ENCODE peak calls at places on chromosome 3, in five cellular contexts. E, J, F, P and U are unnamed samples.

GRCh38 chr3:72590732-72591192 is 257.5 kb downstream of the SHQ1 start:
- DNase-seq in E (no peak), J (no peak), F (no peak), P (no peak), U (no peak)

GRCh38 chr3:100893590-100893989 is 99.6 kb downstream of the ABI3BP start:
- DNase-seq in E (no peak), J (peak), F (no peak), P (no peak), U (no peak)

GRCh38 chr3:13013151-13013561 is 60.1 kb downstream of the IQSEC1 start:
- DNase-seq in E (peak), J (peak), F (no peak), P (no peak), U (no peak)

GRCh38 chr3:60081381-60082095 is 1031.7 kb upstream of the CFAP20DC start:
- DNase-seq in E (no peak), J (peak), F (no peak), P (no peak), U (no peak)

GRCh38 chr3:48118322-48118721 is 69.9 kb downstream of the CDC25A start:
- DNase-seq in E (no peak), J (no peak), F (no peak), P (no peak), U (no peak)

GRCh38 chr3:124850633-124851032 is 36.5 kb downstream of the ITGB5 start:
- DNase-seq in E (peak), J (no peak), F (no peak), P (no peak), U (no peak)

GRCh38 chr3:43534676-43535075 is 87.1 kb downstream of the ANO10 start:
- DNase-seq in E (no peak), J (no peak), F (no peak), P (no peak), U (no peak)

GRCh38 chr3:119342176-119342575 is 48.0 kb downstream of the ARHGAP31 start:
- DNase-seq in E (no peak), J (no peak), F (no peak), P (no peak), U (no peak)

GRCh38 chr3:134803051-134803505 is 8.0 kb downstream of the EPHB1 start:
- DNase-seq in E (no peak), J (no peak), F (no peak), P (no peak), U (no peak)

GRCh38 chr3:37967252-37967881 is 23.2 kb upstream of the VILL start:
- DNase-seq in E (peak), J (peak), F (no peak), P (peak), U (peak)

GRCh38 chr3:170865209-170866094 is 4.5 kb downstream of the RPL22L1 start:
- DNase-seq in E (no peak), J (no peak), F (no peak), P (no peak), U (no peak)

GRCh38 chr3:71695000-71695482 is 30.2 kb downstream of the EIF4E3 start:
- DNase-seq in E (no peak), J (no peak), F (no peak), P (no peak), U (no peak)

GRCh38 chr3:165837058-165837525 is at the start of gene BCHE:
- DNase-seq in E (peak), J (peak), F (no peak), P (no peak), U (no peak)

GRCh38 chr3:58707390-58707930 is 40.9 kb upstream of the FAM3D start:
- DNase-seq in E (no peak), J (no peak), F (no peak), P (no peak), U (no peak)

GRCh38 chr3:128487813-128488635 is 5.0 kb downstream of the GATA2 start:
- DNase-seq in E (peak), J (peak), F (peak), P (no peak), U (no peak)

GRCh38 chr3:109927161-109927560 is 589.8 kb upstream of the DPPA4 start:
- DNase-seq in E (no peak), J (peak), F (peak), P (no peak), U (no peak)

GRCh38 chr3:119609301-119609700 is 11.6 kb downstream of the PLA1A start:
- DNase-seq in E (no peak), J (no peak), F (no peak), P (no peak), U (no peak)

GRCh38 chr3:39267631-39268553 is 11.9 kb downstream of the CX3CR1 start:
- DNase-seq in E (no peak), J (peak), F (no peak), P (peak), U (peak)

GRCh38 chr3:180265551-180265950 is 228.8 kb upstream of the PEX5L start:
- DNase-seq in E (no peak), J (no peak), F (no peak), P (no peak), U (no peak)

GRCh38 chr3:183560607-183561006 is 5.1 kb upstream of the KLHL6 start:
- DNase-seq in E (no peak), J (peak), F (no peak), P (no peak), U (no peak)

GRCh38 chr3:6854184-6854583 is 6.7 kb upstream of the GRM7 start:
- DNase-seq in E (no peak), J (no peak), F (no peak), P (no peak), U (no peak)

GRCh38 chr3:69326821-69327433 is 59.0 kb downstream of the FRMD4B start:
- DNase-seq in E (no peak), J (peak), F (no peak), P (no peak), U (no peak)

GRCh38 chr3:170487091-170487490 is 68.4 kb downstream of the CLDN11 start:
- DNase-seq in E (no peak), J (no peak), F (no peak), P (no peak), U (no peak)

GRCh38 chr3:72816843-72817485 is 31.3 kb downstream of the SHQ1 start:
- DNase-seq in E (no peak), J (no peak), F (no peak), P (no peak), U (no peak)

GRCh38 chr3:110456001-110456400 is 615.6 kb upstream of the NECTIN3 start:
- DNase-seq in E (no peak), J (no peak), F (no peak), P (no peak), U (no peak)

GRCh38 chr3:44442591-44443309 is 34.7 kb downstream of the ZNF445 start:
- DNase-seq in E (no peak), J (no peak), F (no peak), P (no peak), U (no peak)

GRCh38 chr3:177725165-177725564 is 527.9 kb upstream of the TBL1XR1 start:
- DNase-seq in E (no peak), J (peak), F (no peak), P (no peak), U (no peak)

GRCh38 chr3:40417845-40418543 is 31.0 kb downstream of the ENTPD3 start:
- DNase-seq in E (no peak), J (peak), F (peak), P (no peak), U (no peak)

GRCh38 chr3:177338697-177339219 is 141.5 kb upstream of the TBL1XR1 start:
- DNase-seq in E (no peak), J (peak), F (no peak), P (no peak), U (no peak)

GRCh38 chr3:124282751-124283643 is 291.1 kb upstream of the ROPN1 start:
- DNase-seq in E (peak), J (no peak), F (no peak), P (no peak), U (no peak)

GRCh38 chr3:71309886-71310285 is 273.6 kb downstream of the FOXP1 start:
- DNase-seq in E (no peak), J (no peak), F (no peak), P (no peak), U (no peak)

GRCh38 chr3:64009528-64009927 is 13.8 kb downstream of the PSMD6 start:
- DNase-seq in E (no peak), J (no peak), F (no peak), P (no peak), U (no peak)

GRCh38 chr3:107962946-107963345 is 127.9 kb downstream of the CD47 start:
- DNase-seq in E (no peak), J (no peak), F (peak), P (no peak), U (no peak)